ENCODE peak calls at places on chromosome 5, in seven cellular contexts. Z is GM13976; D is CD4-positive, alpha-beta T cell; V is HFFc6; G is BE2C; A is tibial nerve; U is bronchial epithelial cell. C is an unnamed sample.

GRCh38 chr5:59095480-59095879 is 512.6 kb downstream of the RAB3C start:
- DNase-seq in Z (no peak), D (no peak), V (no peak), G (no peak), A (no peak), U (no peak), C (no peak)

GRCh38 chr5:159099049-159099760 is 511 bp downstream of the EBF1 start:
- DNase-seq in Z (peak), D (no peak), V (peak), G (peak), A (no peak), U (peak), C (peak)

GRCh38 chr5:111948517-111948916 is 191.5 kb upstream of the NREP start:
- DNase-seq in Z (no peak), D (no peak), V (peak), G (no peak), A (no peak), U (peak), C (no peak)

GRCh38 chr5:126503602-126504104 is 80.4 kb downstream of the GRAMD2B start:
- DNase-seq in Z (no peak), D (no peak), V (no peak), G (no peak), A (no peak), U (peak), C (no peak)

GRCh38 chr5:106307265-106307664 is 1363.5 kb downstream of the EFNA5 start:
- DNase-seq in Z (no peak), D (no peak), V (no peak), G (no peak), A (no peak), U (no peak), C (no peak)

GRCh38 chr5:2007437-2007905 is 124.7 kb upstream of the IRX4 start:
- DNase-seq in Z (no peak), D (no peak), V (no peak), G (no peak), A (no peak), U (no peak), C (no peak)

GRCh38 chr5:61280205-61280604 is 51.9 kb upstream of the ZSWIM6 start:
- DNase-seq in Z (no peak), D (no peak), V (peak), G (peak), A (no peak), U (peak), C (no peak)

GRCh38 chr5:164233796-164234195 is 728.4 kb downstream of the MAT2B start:
- DNase-seq in Z (no peak), D (no peak), V (no peak), G (no peak), A (no peak), U (peak), C (no peak)

GRCh38 chr5:50302815-50303490 is 138.1 kb downstream of the EMB start:
- DNase-seq in Z (no peak), D (no peak), V (peak), G (no peak), A (no peak), U (peak), C (no peak)

GRCh38 chr5:149730620-149731331 is 666 bp downstream of the PPARGC1B start:
- DNase-seq in Z (peak), D (peak), V (no peak), G (peak), A (no peak), U (no peak), C (peak)

GRCh38 chr5:168282120-168282519 is 9.3 kb upstream of the WWC1 start:
- DNase-seq in Z (no peak), D (no peak), V (peak), G (no peak), A (no peak), U (no peak), C (no peak)

GRCh38 chr5:143533978-143534763 is 130.7 kb upstream of the NR3C1 start:
- DNase-seq in Z (no peak), D (no peak), V (no peak), G (no peak), A (no peak), U (no peak), C (no peak)

GRCh38 chr5:10111575-10111974 is 138.1 kb downstream of the ATPSCKMT start:
- DNase-seq in Z (peak), D (no peak), V (peak), G (peak), A (no peak), U (peak), C (no peak)

GRCh38 chr5:1112596-1113331 is 901 bp upstream of the SLC12A7 start:
- DNase-seq in Z (no peak), D (no peak), V (no peak), G (no peak), A (no peak), U (peak), C (no peak)

GRCh38 chr5:80960531-80961375 is 590 bp downstream of the RASGRF2 start:
- DNase-seq in Z (peak), D (peak), V (no peak), G (peak), A (no peak), U (no peak), C (peak)

GRCh38 chr5:53779541-53779981 is 219.1 kb downstream of the NDUFS4 start:
- DNase-seq in Z (no peak), D (no peak), V (peak), G (no peak), A (no peak), U (peak), C (no peak)

GRCh38 chr5:74035521-74035937 is 409.5 kb downstream of the ARHGEF28 start:
- DNase-seq in Z (peak), D (no peak), V (peak), G (peak), A (no peak), U (peak), C (peak)
- TF ChIP-seq CTCF in Z (no peak), D (no peak), V (peak), G (peak), A (peak), U (peak), C (peak)

DNA sequence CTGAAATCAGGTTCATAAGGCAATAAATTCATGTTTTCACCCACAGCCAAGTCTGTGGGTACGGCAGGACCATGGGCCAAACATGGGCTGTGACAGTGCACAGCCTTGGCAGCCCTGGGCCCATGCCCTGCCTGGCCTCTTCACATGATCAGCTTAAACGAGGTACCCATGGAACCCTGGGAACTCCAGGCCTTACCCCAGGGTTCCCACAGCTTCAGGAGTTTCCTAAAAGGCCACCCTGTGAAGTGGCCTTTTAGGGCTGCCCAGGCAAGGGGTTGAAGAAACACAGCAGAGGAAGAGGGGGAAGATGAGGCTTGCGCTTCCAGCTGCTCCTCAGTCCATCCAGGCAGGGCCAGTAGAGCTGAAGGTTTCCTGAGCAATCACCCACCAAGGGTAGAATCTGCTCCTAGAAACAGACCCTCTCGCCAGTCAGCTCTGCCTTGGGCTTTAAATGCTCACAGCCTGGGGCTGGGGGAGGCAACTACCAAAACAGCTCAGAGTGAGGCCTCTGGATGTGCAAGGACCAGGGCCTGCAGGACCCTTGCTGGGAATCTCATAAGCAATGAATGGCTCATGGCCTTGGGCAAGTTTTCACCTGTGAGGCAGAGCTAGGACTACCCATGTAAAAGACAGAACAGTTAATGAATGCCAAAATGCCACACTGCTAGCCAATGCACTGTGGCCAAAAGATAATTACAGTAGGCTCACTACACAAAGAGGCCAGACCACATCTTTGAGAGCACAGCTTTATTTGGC is 79.3 kb upstream of the LRRTM2 start:
- DNase-seq in Z (no peak), D (no peak), V (no peak), G (peak), A (no peak), U (no peak), C (no peak)
- TF ChIP-seq CTCF in Z (no peak), D (no peak), V (no peak), G (no peak), A (no peak), U (no peak), C (no peak)

GRCh38 chr5:171855798-171856772 is 70.5 kb downstream of the SMIM23 start:
- DNase-seq in Z (no peak), D (no peak), V (no peak), G (no peak), A (no peak), U (no peak), C (no peak)

GRCh38 chr5:171857537-171857936 is 71.9 kb downstream of the SMIM23 start:
- DNase-seq in Z (peak), D (no peak), V (no peak), G (no peak), A (no peak), U (no peak), C (no peak)

GRCh38 chr5:171861383-171861782 is 75.8 kb downstream of the SMIM23 start:
- DNase-seq in Z (no peak), D (no peak), V (no peak), G (no peak), A (no peak), U (no peak), C (no peak)

GRCh38 chr5:171855265-171855664 is 69.6 kb downstream of the SMIM23 start:
- DNase-seq in Z (no peak), D (no peak), V (no peak), G (no peak), A (no peak), U (no peak), C (no peak)

DNA sequence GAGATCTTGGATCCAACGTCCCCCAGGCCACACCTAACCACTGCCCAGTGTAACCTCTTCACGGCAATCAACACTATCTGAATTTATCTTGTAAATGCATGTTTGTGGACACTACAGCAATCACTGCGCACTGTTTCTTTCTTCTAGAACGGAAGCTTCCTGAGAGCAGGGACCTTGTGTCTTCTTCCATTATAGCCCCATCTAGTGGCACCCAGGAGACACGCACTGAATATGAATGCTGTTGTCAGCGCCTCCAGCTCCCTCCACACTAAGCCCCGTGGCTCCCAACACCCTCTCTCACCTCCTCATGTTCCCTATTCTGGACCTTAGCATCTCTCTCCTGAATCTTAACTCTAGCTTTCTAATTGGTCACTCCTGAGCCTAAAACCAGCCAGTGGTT is 72.7 kb downstream of the SMIM23 start:
- DNase-seq in Z (peak), D (no peak), V (no peak), G (no peak), A (no peak), U (peak), C (no peak)
- TF ChIP-seq CTCF in Z (peak), D (peak), V (peak), G (peak), A (no peak), U (peak), C (peak)

DNA sequence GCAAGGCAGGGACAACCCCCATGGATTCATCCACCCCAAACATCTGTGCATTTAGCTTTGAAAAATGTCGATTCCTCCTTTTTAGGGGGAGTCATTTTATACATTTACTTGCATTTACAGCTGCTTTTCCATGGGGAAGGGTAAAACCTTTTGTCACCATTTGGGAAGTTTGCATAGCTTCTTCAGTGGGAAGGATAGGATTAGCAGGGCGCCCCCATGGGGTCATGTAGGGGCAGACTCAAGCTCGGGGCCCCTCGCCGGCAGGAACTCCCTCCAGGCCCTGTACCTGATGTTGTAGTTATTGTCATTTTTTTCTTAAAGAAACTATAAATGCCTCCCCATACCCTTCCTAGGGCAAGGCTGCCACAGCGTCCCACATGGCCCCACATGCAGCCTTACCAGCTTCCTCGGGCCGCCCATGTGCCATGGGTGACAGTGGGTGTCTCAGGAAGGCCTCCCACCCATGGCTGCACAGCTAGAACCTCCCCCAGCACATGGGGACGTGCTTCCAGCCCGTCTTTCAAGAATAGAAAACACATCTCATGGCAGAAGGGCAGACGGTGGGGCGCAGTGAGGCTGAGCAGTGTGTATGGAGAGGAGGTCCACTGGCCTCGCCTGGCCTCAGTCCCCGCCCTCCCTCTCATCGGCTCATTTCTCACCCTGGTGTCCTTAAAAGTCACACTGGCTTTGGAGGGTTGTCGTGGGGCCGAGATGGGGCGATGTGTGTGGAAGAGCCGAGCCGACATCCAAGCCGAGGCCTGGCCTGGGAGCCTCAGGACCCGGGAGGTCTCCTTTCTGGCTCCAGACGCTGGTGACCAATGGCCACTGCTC is 76.1 kb upstream of the OTULINL start:
- DNase-seq in Z (peak), D (no peak), V (no peak), G (no peak), A (no peak), U (no peak), C (peak)
- TF ChIP-seq CTCF in Z (no peak), D (no peak), V (peak), G (peak), A (no peak), U (no peak), C (peak)

GRCh38 chr5:147782053-147783028 is at the start of gene JAKMIP2:
- DNase-seq in Z (peak), D (peak), V (no peak), G (peak), A (peak), U (no peak), C (peak)
- TF ChIP-seq CTCF in Z (no peak), D (no peak), V (no peak), G (peak), A (no peak), U (no peak), C (no peak)

DNA sequence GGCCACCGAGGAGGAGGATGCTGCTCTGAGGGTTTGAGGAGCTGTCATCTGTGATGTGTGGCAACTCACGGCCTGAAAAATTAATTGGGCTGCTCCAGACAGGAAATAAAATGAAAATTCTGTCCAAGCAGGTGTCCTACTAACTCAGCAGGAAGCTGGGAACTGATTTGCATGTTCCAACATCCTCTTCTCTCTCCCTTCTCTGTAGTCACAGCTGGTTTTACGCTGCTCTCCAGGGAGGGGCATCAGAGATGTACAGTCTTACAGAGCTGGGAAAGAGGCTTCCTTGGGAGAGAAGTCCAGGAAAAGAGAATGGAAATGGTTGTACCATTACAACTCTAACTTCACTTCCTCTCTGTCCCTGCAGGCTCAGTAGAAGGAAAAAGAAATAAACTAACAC is 24.2 kb upstream of the SIL1 start:
- DNase-seq in Z (no peak), D (no peak), V (no peak), G (no peak), A (no peak), U (peak), C (no peak)
- TF ChIP-seq CTCF in Z (no peak), D (no peak), V (no peak), G (no peak), A (no peak), U (no peak), C (no peak)

GRCh38 chr5:113000466-113000865 is 23.9 kb downstream of the DCP2 start:
- DNase-seq in Z (no peak), D (no peak), V (no peak), G (no peak), A (no peak), U (peak), C (no peak)

GRCh38 chr5:113003763-113004162 is 27.2 kb downstream of the DCP2 start:
- DNase-seq in Z (no peak), D (no peak), V (no peak), G (no peak), A (no peak), U (no peak), C (no peak)

GRCh38 chr5:113005454-113005853 is 28.9 kb downstream of the DCP2 start:
- DNase-seq in Z (no peak), D (no peak), V (no peak), G (no peak), A (no peak), U (peak), C (no peak)

GRCh38 chr5:112998296-112998695 is 21.7 kb downstream of the DCP2 start:
- DNase-seq in Z (no peak), D (no peak), V (no peak), G (no peak), A (no peak), U (no peak), C (no peak)

DNA sequence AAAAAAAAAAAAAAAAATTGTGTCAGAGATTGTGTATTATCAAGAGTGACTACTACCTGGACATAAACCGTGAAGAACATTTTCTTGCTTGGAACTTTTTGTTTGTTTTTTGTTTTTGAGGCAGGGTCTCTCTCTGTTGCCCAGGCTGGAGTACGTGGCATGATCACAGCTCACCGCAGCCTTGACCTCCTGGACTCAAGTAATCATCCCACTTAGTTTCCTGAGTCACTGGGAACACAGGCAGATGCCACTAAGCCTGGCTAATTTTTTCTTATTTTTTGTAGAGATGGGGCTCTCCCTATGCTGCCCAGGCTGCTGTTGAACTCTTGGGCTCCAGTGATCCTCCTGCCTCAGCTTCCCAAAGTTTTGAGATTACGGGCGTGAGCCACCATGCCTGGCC is 25.8 kb downstream of the DCP2 start:
- DNase-seq in Z (no peak), D (no peak), V (no peak), G (no peak), A (no peak), U (no peak), C (no peak)
- TF ChIP-seq CTCF in Z (no peak), D (no peak), V (no peak), G (no peak), A (no peak), U (no peak), C (no peak)

GRCh38 chr5:67021031-67021430 is 175.6 kb downstream of the CD180 start:
- DNase-seq in Z (no peak), D (no peak), V (no peak), G (no peak), A (no peak), U (peak), C (no peak)
- TF ChIP-seq CTCF in Z (no peak), D (no peak), V (no peak), G (no peak), A (no peak), U (no peak), C (no peak)